ENCODE peak calls at places on chromosomes 4 and X, in ten cellular contexts. C, W, J, A, K, F, P, E, V and Y are unnamed samples.

GRCh38 chrX:9988762-9989161 is 21.6 kb downstream of the CLDN34 start:
- DNase-seq in W (peak; percentile 23), F (peak; percentile 18), V (peak; percentile 7), C (no peak), P (no peak), J (no peak), A (no peak), K (peak; percentile 35), E (no peak), Y (no peak)

GRCh38 chr4:53852343-53852742 is 212.1 kb downstream of the CHIC2 start:
- DNase-seq in V (no peak), E (peak; percentile 40), K (peak; percentile 46), W (peak; percentile 77), A (no peak), P (peak; percentile 55), F (peak; percentile 61), J (peak; percentile 33), C (no peak), Y (no peak)

GRCh38 chr4:106502106-106502699 is 133.6 kb upstream of the GIMD1 start:
- DNase-seq in E (peak; percentile 15), J (peak; percentile 37), W (peak; percentile 12), K (peak; percentile 78), C (peak; percentile 52), A (peak; percentile 73), V (peak; percentile 65), P (no peak), F (peak; percentile 62), Y (peak; percentile 18)

GRCh38 chrX:43958529-43958928 is 14.7 kb downstream of the NDP start:
- DNase-seq in P (peak; percentile 58), J (no peak), V (peak; percentile 55), A (peak; percentile 27), W (peak; percentile 90), F (peak; percentile 88), E (peak; percentile 11), C (no peak), K (peak; percentile 86), Y (peak; percentile 77)

GRCh38 chr4:5118091-5118786 is 67.0 kb downstream of the STK32B start:
- DNase-seq in W (no peak), K (no peak), J (no peak), C (no peak), P (no peak), F (no peak), E (no peak), A (no peak), V (no peak), Y (no peak)

GRCh38 chrX:22559506-22559905 is 286.8 kb downstream of the CBLL2 start:
- DNase-seq in P (no peak), F (peak; percentile 53), A (no peak), W (peak; percentile 5), V (no peak), E (no peak), C (no peak), K (no peak), J (no peak), Y (no peak)

GRCh38 chr4:3799496-3799895 is 33.3 kb downstream of the ADRA2C start:
- DNase-seq in F (no peak), E (no peak), P (no peak), V (no peak), C (no peak), A (no peak), K (no peak), J (no peak), W (no peak), Y (no peak)

GRCh38 chrX:43644124-43644701 is 11.9 kb upstream of the MAOA start:
- DNase-seq in F (peak; percentile 85), K (peak; percentile 91), A (no peak), W (peak; percentile 90), V (no peak), C (no peak), J (no peak), P (no peak), E (no peak), Y (no peak)

GRCh38 chr4:93501946-93502345 is 326.6 kb upstream of the ATOH1 start:
- DNase-seq in E (no peak), F (peak; percentile 12), P (no peak), K (no peak), C (no peak), A (no peak), W (no peak), J (no peak), V (no peak), Y (no peak)

GRCh38 chr4:111562811-111563210 is 582.4 kb upstream of the FAM241A start:
- DNase-seq in V (no peak), C (no peak), P (no peak), A (no peak), E (no peak), F (no peak), K (peak; percentile 54), W (peak; percentile 69), J (no peak), Y (peak; percentile 81)

GRCh38 chrX:41192880-41193279 is 107.6 kb downstream of the USP9X start:
- DNase-seq in K (no peak), W (no peak), V (no peak), E (no peak), A (no peak), J (no peak), F (no peak), C (no peak), P (no peak), Y (no peak)

GRCh38 chrX:96481831-96482230 is 202.8 kb upstream of the DIAPH2 start:
- DNase-seq in F (no peak), E (no peak), P (no peak), A (no peak), J (no peak), W (no peak), V (no peak), K (no peak), C (no peak), Y (no peak)

GRCh38 chrX:96480081-96480480 is 204.6 kb upstream of the DIAPH2 start:
- DNase-seq in K (peak; percentile 79), P (no peak), F (peak; percentile 31), J (no peak), W (peak; percentile 79), A (no peak), V (no peak), C (no peak), E (no peak), Y (peak; percentile 67)

GRCh38 chrX:96483642-96484160 is 200.9 kb upstream of the DIAPH2 start:
- DNase-seq in E (no peak), F (no peak), K (no peak), A (no peak), J (no peak), C (no peak), P (no peak), V (no peak), W (no peak), Y (no peak)
- TF ChIP-seq CTCF in E (no peak), F (no peak), K (no peak), A (no peak), J (no peak), C (no peak), P (no peak), V (no peak), W (no peak), Y (no peak)

DNA sequence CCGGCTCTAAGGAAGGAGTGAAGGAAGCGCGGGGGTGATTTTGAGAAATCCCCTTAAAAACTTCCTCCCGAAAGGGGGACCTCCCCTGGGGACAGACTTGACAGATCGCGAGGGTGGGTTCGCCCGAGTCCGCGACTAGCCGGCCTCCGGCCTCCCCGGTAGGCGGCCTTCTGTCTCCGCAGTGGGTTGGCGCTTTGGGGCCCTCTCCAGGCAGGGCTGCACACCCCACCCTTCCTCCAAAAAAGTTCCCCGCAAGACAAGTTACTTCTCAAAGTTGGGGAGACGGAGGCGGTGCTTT is 24.8 kb downstream of the HOPX start:
- DNase-seq in C (no peak), J (no peak), V (peak; percentile 18), W (no peak), F (peak; percentile 39), E (no peak), K (no peak), P (no peak), A (peak; percentile 32), Y (no peak)
- TF ChIP-seq CTCF in C (no peak), J (no peak), V (no peak), W (peak; percentile 36), F (peak; percentile 30), E (no peak), K (no peak), P (peak; percentile 5), A (no peak), Y (no peak)

GRCh38 chr4:42133006-42133405 is 19.4 kb downstream of the BEND4 start:
- DNase-seq in A (no peak), E (no peak), K (no peak), W (no peak), J (no peak), V (no peak), P (no peak), C (no peak), F (no peak), Y (no peak)

GRCh38 chr4:42136371-42136770 is 16.1 kb downstream of the BEND4 start:
- DNase-seq in P (no peak), V (no peak), F (no peak), A (no peak), J (no peak), W (no peak), K (no peak), E (no peak), C (no peak), Y (no peak)

DNA sequence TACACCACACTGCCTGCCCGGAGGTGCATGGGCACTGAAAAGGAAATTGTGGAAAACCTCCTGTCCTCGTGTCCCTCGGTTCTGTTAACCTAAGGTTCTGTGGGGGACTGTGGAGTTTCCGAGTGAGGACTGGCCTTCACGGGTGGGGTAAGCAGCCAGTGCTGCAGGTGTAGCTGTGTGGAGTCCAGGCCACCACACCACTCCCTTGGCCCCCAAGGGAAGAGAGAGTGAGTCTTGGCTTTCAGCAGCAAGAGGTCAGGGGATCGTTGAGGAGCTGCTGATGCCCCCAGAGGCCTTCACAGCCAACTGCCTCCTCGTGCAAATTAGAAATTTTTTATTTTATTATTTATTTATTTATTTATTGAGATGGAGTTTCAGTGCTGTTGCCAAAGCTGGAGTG is 20.4 kb downstream of the BEND4 start:
- DNase-seq in C (no peak), J (no peak), K (no peak), V (no peak), A (no peak), P (no peak), E (no peak), W (no peak), F (no peak), Y (no peak)
- TF ChIP-seq CTCF in C (no peak), J (no peak), K (no peak), V (no peak), A (no peak), P (no peak), E (no peak), W (no peak), F (no peak), Y (peak; percentile 6)

DNA sequence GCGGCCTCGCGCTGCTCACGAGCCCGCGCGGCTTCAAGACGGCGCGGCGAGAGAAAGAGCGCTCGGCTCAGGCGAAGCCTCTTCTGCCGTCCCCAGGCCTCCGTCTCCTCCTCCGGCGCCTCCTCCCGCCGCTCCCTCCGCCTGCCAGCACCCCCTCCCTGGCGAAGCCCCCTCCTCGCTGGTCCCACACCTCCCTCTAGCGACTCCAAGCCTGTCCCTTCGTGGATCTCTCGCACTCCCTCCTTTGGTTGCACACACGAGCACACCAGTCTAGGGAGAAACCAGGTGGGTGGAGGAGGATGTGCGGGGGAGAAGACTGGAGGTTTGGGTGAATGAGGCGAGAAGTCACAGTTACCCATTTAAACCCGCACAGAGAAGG is at the start of gene CAMK2D:
- DNase-seq in C (peak; percentile 86), P (peak; percentile 75), W (peak; percentile 89), E (peak; percentile 74), J (peak; percentile 92), V (peak; percentile 92), F (peak; percentile 92), A (peak; percentile 74), K (peak; percentile 88), Y (peak; percentile 86)
- TF ChIP-seq CTCF in C (peak; percentile 64), P (peak; percentile 79), W (peak; percentile 59), E (peak; percentile 58), J (peak; percentile 48), V (peak; percentile 49), F (peak; percentile 53), A (no peak), K (peak; percentile 57), Y (peak; percentile 68)